ENCODE peak calls at places on chromosomes 3 and 15, in five cellular contexts. E is activated T-helper 9 cell treated with anti-CD3 and anti-CD28 coated beads, Interleukin-2, amount 50 U/mL, for 16 hours; J is Karpas-422; R is body of pancreas; G is fibroblast of the conjunctiva. F is an unnamed sample.
A peak's percentile ranks its signal among the peaks of the same experiment; 100 is the strongest.

GRCh38 chr15:83310521-83311456 is 26.3 kb upstream of the BNC1 start:
- DNase-seq in E (no peak), J (no peak), R (no peak), G (no peak), F (no peak)

GRCh38 chr15:37480482-37480881 is 380.1 kb upstream of the MEIS2 start:
- DNase-seq in E (no peak), J (no peak), R (no peak), G (no peak), F (no peak)

GRCh38 chr3:127745656-127746399 is 73.1 kb downstream of the ABTB1 start:
- DNase-seq in E (no peak), J (no peak), R (no peak), G (no peak), F (no peak)

GRCh38 chr3:171142985-171143384 is 116.5 kb upstream of the SLC2A2 start:
- DNase-seq in E (no peak), J (no peak), R (peak; percentile 46), G (peak; percentile 23), F (no peak)

GRCh38 chr15:45184562-45185041 is 3.2 kb downstream of the SHF start:
- DNase-seq in E (no peak), J (no peak), R (no peak), G (no peak), F (no peak)

GRCh38 chr3:54374214-54374855 is 252.0 kb downstream of the CACNA2D3 start:
- DNase-seq in E (no peak), J (peak; percentile 76), R (peak; percentile 54), G (no peak), F (no peak)

GRCh38 chr15:40010681-40011080 is 28.3 kb downstream of the SRP14 start:
- DNase-seq in E (no peak), J (no peak), R (no peak), G (peak; percentile 27), F (no peak)

GRCh38 chr3:68699541-68699940 is 232.8 kb downstream of the TAFA4 start:
- DNase-seq in E (no peak), J (no peak), R (no peak), G (no peak), F (no peak)

GRCh38 chr3:42600958-42601675 is 631 bp downstream of the NKTR start:
- DNase-seq in E (no peak), J (peak; percentile 85), R (no peak), G (peak; percentile 29), F (peak; percentile 41)

GRCh38 chr3:193594946-193595689 is 2.1 kb downstream of the OPA1 start:
- DNase-seq in E (no peak), J (no peak), R (no peak), G (no peak), F (no peak)